ENCODE peak calls at places on chromosomes 6 and 20, in ten cellular contexts. One of them, this sample, is unnamed.

GRCh38 chr6:12957321-12958051 is 240.9 kb downstream of the PHACTR1 start:
- DNase-seq in GM12878: no peak
- DNase-seq in adrenal gland: peak
- DNase-seq in body of pancreas: peak
- DNase-seq in testis: peak
- DNase-seq in suprapubic skin: no peak
- DNase-seq in Peyer's patch: peak
- DNase-seq in A549: peak
- DNase-seq in IMR-90: peak
- DNase-seq in uterus: peak
- DNase-seq in this sample: peak

GRCh38 chr20:45056473-45057148 is 44.3 kb downstream of the KCNS1 start:
- DNase-seq in suprapubic skin: no peak
- DNase-seq in body of pancreas: peak
- DNase-seq in Peyer's patch: no peak
- DNase-seq in GM12878: no peak
- DNase-seq in uterus: no peak
- DNase-seq in IMR-90: no peak
- DNase-seq in testis: no peak
- DNase-seq in A549: no peak
- DNase-seq in adrenal gland: no peak
- DNase-seq in this sample: no peak

GRCh38 chr20:15654208-15654649 is 919.0 kb downstream of the KIF16B start:
- DNase-seq in GM12878: peak
- DNase-seq in testis: peak
- DNase-seq in A549: peak
- DNase-seq in Peyer's patch: no peak
- DNase-seq in adrenal gland: peak
- DNase-seq in uterus: no peak
- DNase-seq in suprapubic skin: no peak
- DNase-seq in body of pancreas: peak
- DNase-seq in IMR-90: peak
- DNase-seq in this sample: peak

GRCh38 chr6:53066874-53067273 is 1.7 kb downstream of the FBXO9 start:
- DNase-seq in GM12878: no peak
- DNase-seq in suprapubic skin: no peak
- DNase-seq in testis: no peak
- DNase-seq in uterus: no peak
- DNase-seq in body of pancreas: no peak
- DNase-seq in Peyer's patch: no peak
- DNase-seq in A549: no peak
- DNase-seq in IMR-90: no peak
- DNase-seq in adrenal gland: no peak
- DNase-seq in this sample: peak

GRCh38 chr6:163777706-163778105 is 363.2 kb downstream of the QKI start:
- DNase-seq in Peyer's patch: no peak
- DNase-seq in adrenal gland: no peak
- DNase-seq in testis: no peak
- DNase-seq in IMR-90: no peak
- DNase-seq in body of pancreas: no peak
- DNase-seq in suprapubic skin: no peak
- DNase-seq in A549: no peak
- DNase-seq in uterus: no peak
- DNase-seq in GM12878: no peak
- DNase-seq in this sample: peak

GRCh38 chr6:156557269-156557885 is 219.8 kb upstream of the ARID1B start:
- DNase-seq in A549: no peak
- DNase-seq in adrenal gland: peak
- DNase-seq in suprapubic skin: no peak
- DNase-seq in GM12878: no peak
- DNase-seq in IMR-90: peak
- DNase-seq in uterus: no peak
- DNase-seq in Peyer's patch: no peak
- DNase-seq in testis: peak
- DNase-seq in body of pancreas: peak
- DNase-seq in this sample: no peak

GRCh38 chr6:157571995-157572394 is 191.0 kb downstream of the ZDHHC14 start:
- DNase-seq in testis: no peak
- DNase-seq in suprapubic skin: no peak
- DNase-seq in adrenal gland: no peak
- DNase-seq in Peyer's patch: no peak
- DNase-seq in body of pancreas: no peak
- DNase-seq in uterus: no peak
- DNase-seq in GM12878: no peak
- DNase-seq in IMR-90: no peak
- DNase-seq in A549: no peak
- DNase-seq in this sample: no peak

GRCh38 chr6:142013286-142013685 is 119.4 kb upstream of the GJE1 start:
- DNase-seq in Peyer's patch: no peak
- DNase-seq in GM12878: no peak
- DNase-seq in adrenal gland: no peak
- DNase-seq in uterus: no peak
- DNase-seq in IMR-90: peak
- DNase-seq in testis: no peak
- DNase-seq in body of pancreas: no peak
- DNase-seq in A549: peak
- DNase-seq in suprapubic skin: no peak
- DNase-seq in this sample: no peak

GRCh38 chr6:150202934-150203333 is 60.1 kb downstream of the PPP1R14C start:
- DNase-seq in GM12878: no peak
- DNase-seq in suprapubic skin: no peak
- DNase-seq in adrenal gland: no peak
- DNase-seq in testis: no peak
- DNase-seq in Peyer's patch: no peak
- DNase-seq in A549: no peak
- DNase-seq in uterus: no peak
- DNase-seq in body of pancreas: no peak
- DNase-seq in IMR-90: no peak
- DNase-seq in this sample: no peak

GRCh38 chr6:152529364-152529763 is 107.8 kb downstream of the SYNE1 start:
- DNase-seq in GM12878: no peak
- DNase-seq in testis: no peak
- DNase-seq in suprapubic skin: no peak
- DNase-seq in uterus: no peak
- DNase-seq in body of pancreas: no peak
- DNase-seq in A549: no peak
- DNase-seq in Peyer's patch: no peak
- DNase-seq in adrenal gland: no peak
- DNase-seq in IMR-90: peak
- DNase-seq in this sample: no peak

GRCh38 chr6:55953384-55953783 is 78.0 kb upstream of the BMP5 start:
- DNase-seq in body of pancreas: no peak
- DNase-seq in suprapubic skin: no peak
- DNase-seq in adrenal gland: no peak
- DNase-seq in A549: peak
- DNase-seq in testis: no peak
- DNase-seq in uterus: no peak
- DNase-seq in Peyer's patch: no peak
- DNase-seq in IMR-90: peak
- DNase-seq in GM12878: no peak
- DNase-seq in this sample: no peak

GRCh38 chr6:16544006-16544405 is 217.3 kb downstream of the ATXN1 start:
- DNase-seq in GM12878: no peak
- DNase-seq in testis: no peak
- DNase-seq in body of pancreas: no peak
- DNase-seq in adrenal gland: peak
- DNase-seq in uterus: no peak
- DNase-seq in Peyer's patch: no peak
- DNase-seq in suprapubic skin: no peak
- DNase-seq in IMR-90: peak
- DNase-seq in A549: no peak
- DNase-seq in this sample: no peak

GRCh38 chr6:33856655-33857054 is 52.9 kb upstream of the MLN start:
- DNase-seq in GM12878: peak
- DNase-seq in A549: no peak
- DNase-seq in body of pancreas: no peak
- DNase-seq in suprapubic skin: no peak
- DNase-seq in IMR-90: no peak
- DNase-seq in testis: no peak
- DNase-seq in Peyer's patch: peak
- DNase-seq in adrenal gland: no peak
- DNase-seq in uterus: no peak
- DNase-seq in this sample: no peak

GRCh38 chr6:132128424-132128823 is 177.3 kb upstream of the CCN2 start:
- DNase-seq in A549: no peak
- DNase-seq in adrenal gland: no peak
- DNase-seq in body of pancreas: no peak
- DNase-seq in suprapubic skin: no peak
- DNase-seq in IMR-90: peak
- DNase-seq in testis: no peak
- DNase-seq in GM12878: no peak
- DNase-seq in uterus: no peak
- DNase-seq in Peyer's patch: no peak
- DNase-seq in this sample: no peak

GRCh38 chr6:132131351-132131750 is 180.2 kb upstream of the CCN2 start:
- DNase-seq in IMR-90: no peak
- DNase-seq in body of pancreas: no peak
- DNase-seq in Peyer's patch: no peak
- DNase-seq in adrenal gland: no peak
- DNase-seq in GM12878: no peak
- DNase-seq in suprapubic skin: no peak
- DNase-seq in testis: no peak
- DNase-seq in A549: no peak
- DNase-seq in uterus: no peak
- DNase-seq in this sample: no peak

GRCh38 chr6:132131777-132132176 is 180.6 kb upstream of the CCN2 start:
- DNase-seq in testis: no peak
- DNase-seq in adrenal gland: no peak
- DNase-seq in IMR-90: peak
- DNase-seq in uterus: peak
- DNase-seq in GM12878: no peak
- DNase-seq in suprapubic skin: no peak
- DNase-seq in body of pancreas: peak
- DNase-seq in A549: peak
- DNase-seq in Peyer's patch: no peak
- DNase-seq in this sample: no peak

GRCh38 chr6:132132420-132132819 is 181.2 kb upstream of the CCN2 start:
- DNase-seq in Peyer's patch: no peak
- DNase-seq in body of pancreas: peak
- DNase-seq in GM12878: no peak
- DNase-seq in adrenal gland: no peak
- DNase-seq in uterus: no peak
- DNase-seq in suprapubic skin: no peak
- DNase-seq in testis: no peak
- DNase-seq in IMR-90: peak
- DNase-seq in A549: no peak
- DNase-seq in this sample: no peak

GRCh38 chr6:132130530-132131298 is 179.5 kb upstream of the CCN2 start:
- DNase-seq in Peyer's patch: no peak
- DNase-seq in adrenal gland: peak
- DNase-seq in body of pancreas: no peak
- DNase-seq in testis: peak
- DNase-seq in IMR-90: peak
- DNase-seq in GM12878: no peak
- DNase-seq in A549: no peak
- DNase-seq in uterus: peak
- DNase-seq in suprapubic skin: no peak
- DNase-seq in this sample: no peak
- TF ChIP-seq POLR2A in Peyer's patch: no peak
- TF ChIP-seq POLR2A in adrenal gland: no peak
- TF ChIP-seq POLR2A in body of pancreas: no peak
- TF ChIP-seq POLR2A in testis: no peak
- TF ChIP-seq POLR2A in IMR-90: no peak
- TF ChIP-seq POLR2A in GM12878: no peak
- TF ChIP-seq POLR2A in A549: no peak
- TF ChIP-seq POLR2A in uterus: no peak
- TF ChIP-seq POLR2A in suprapubic skin: no peak
- TF ChIP-seq POLR2A in this sample: no peak

DNA sequence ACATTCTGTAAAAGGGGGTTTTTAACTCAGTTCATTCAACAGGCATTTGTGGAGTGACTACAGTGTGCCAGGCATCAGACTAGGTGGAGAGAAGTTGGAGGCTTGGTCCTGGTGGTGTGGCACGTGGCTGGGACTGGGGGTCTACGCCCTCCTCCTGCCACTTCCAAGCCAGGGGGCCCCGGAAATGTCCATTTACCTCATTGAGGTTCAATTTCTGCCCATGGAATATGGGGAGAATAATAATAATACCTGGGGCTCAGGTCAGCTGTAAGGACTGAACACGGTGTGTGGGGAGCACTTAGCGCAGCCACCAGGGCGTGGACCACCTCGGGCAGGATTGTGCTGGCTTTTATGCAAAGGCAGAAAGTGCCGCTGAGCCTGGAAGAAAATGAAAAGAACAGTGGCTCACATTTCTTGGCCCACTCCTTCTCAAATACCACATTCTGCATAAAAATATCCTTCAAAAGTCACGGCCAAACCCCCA is 229.4 kb downstream of the ANKRD60 start:
- DNase-seq in IMR-90: no peak
- DNase-seq in body of pancreas: no peak
- DNase-seq in GM12878: no peak
- DNase-seq in A549: no peak
- DNase-seq in Peyer's patch: no peak
- DNase-seq in adrenal gland: no peak
- DNase-seq in suprapubic skin: no peak
- DNase-seq in uterus: no peak
- DNase-seq in testis: no peak
- DNase-seq in this sample: no peak
- TF ChIP-seq POLR2A in IMR-90: no peak
- TF ChIP-seq POLR2A in body of pancreas: no peak
- TF ChIP-seq POLR2A in GM12878: no peak
- TF ChIP-seq POLR2A in A549: no peak
- TF ChIP-seq POLR2A in Peyer's patch: no peak
- TF ChIP-seq POLR2A in adrenal gland: no peak
- TF ChIP-seq POLR2A in suprapubic skin: no peak
- TF ChIP-seq POLR2A in uterus: no peak
- TF ChIP-seq POLR2A in testis: no peak
- TF ChIP-seq POLR2A in this sample: no peak

DNA sequence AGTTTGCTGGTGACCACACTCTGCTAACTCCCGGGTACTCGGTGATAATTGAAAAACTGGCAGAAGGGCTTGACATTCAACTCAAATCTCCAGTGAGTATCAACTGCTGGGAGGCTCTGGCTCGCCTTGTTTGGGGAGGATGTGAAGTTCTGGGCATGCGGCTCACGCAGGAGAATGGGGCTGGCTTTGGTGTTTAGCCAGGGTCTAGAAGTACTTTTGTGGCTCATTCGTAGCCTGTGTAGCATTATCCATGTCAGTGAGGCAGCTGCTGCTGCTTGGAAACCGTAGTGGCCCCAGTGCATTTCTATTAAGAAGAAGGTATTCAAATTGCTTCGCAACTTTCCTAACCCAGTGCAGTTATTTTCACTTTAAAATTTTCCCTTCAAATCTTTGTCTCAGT is 52.2 kb downstream of the KDM1B start:
- DNase-seq in GM12878: no peak
- DNase-seq in testis: no peak
- DNase-seq in body of pancreas: no peak
- DNase-seq in A549: no peak
- DNase-seq in IMR-90: no peak
- DNase-seq in Peyer's patch: no peak
- DNase-seq in uterus: no peak
- DNase-seq in adrenal gland: no peak
- DNase-seq in suprapubic skin: no peak
- DNase-seq in this sample: no peak
- TF ChIP-seq POLR2A in GM12878: no peak
- TF ChIP-seq POLR2A in testis: no peak
- TF ChIP-seq POLR2A in body of pancreas: no peak
- TF ChIP-seq POLR2A in A549: no peak
- TF ChIP-seq POLR2A in IMR-90: no peak
- TF ChIP-seq POLR2A in Peyer's patch: no peak
- TF ChIP-seq POLR2A in uterus: no peak
- TF ChIP-seq POLR2A in adrenal gland: no peak
- TF ChIP-seq POLR2A in suprapubic skin: no peak
- TF ChIP-seq POLR2A in this sample: no peak

GRCh38 chr20:25236450-25237304 is 11.2 kb upstream of the PYGB start:
- DNase-seq in Peyer's patch: no peak
- DNase-seq in testis: no peak
- DNase-seq in GM12878: no peak
- DNase-seq in uterus: no peak
- DNase-seq in body of pancreas: no peak
- DNase-seq in adrenal gland: no peak
- DNase-seq in IMR-90: no peak
- DNase-seq in A549: no peak
- DNase-seq in suprapubic skin: no peak
- DNase-seq in this sample: no peak
- TF ChIP-seq POLR2A in Peyer's patch: no peak
- TF ChIP-seq POLR2A in testis: no peak
- TF ChIP-seq POLR2A in GM12878: no peak
- TF ChIP-seq POLR2A in uterus: no peak
- TF ChIP-seq POLR2A in body of pancreas: no peak
- TF ChIP-seq POLR2A in adrenal gland: no peak
- TF ChIP-seq POLR2A in IMR-90: no peak
- TF ChIP-seq POLR2A in A549: no peak
- TF ChIP-seq POLR2A in suprapubic skin: no peak
- TF ChIP-seq POLR2A in this sample: no peak

This sample was measured in erythroblast.